ENCODE peak calls at places on chromosomes 6 and 20, in four cellular contexts. B, Z, T and R are unnamed samples.

GRCh38 chr20:62269378-62269777 is 31.1 kb downstream of the OSBPL2 start:
- DNase-seq in B (no peak), Z (no peak), T (no peak), R (no peak)

GRCh38 chr6:122838060-122838780 is 49.2 kb downstream of the SMPDL3A start:
- DNase-seq in B (no peak), Z (peak; percentile 10), T (no peak), R (no peak)

GRCh38 chr6:100833972-100834574 is 47.1 kb downstream of the ASCC3 start:
- DNase-seq in B (no peak), Z (no peak), T (no peak), R (no peak)

GRCh38 chr6:125254321-125254720 is 47.4 kb downstream of the HDDC2 start:
- DNase-seq in B (no peak), Z (no peak), T (no peak), R (no peak)

GRCh38 chr6:94099072-94099471 is 679.7 kb upstream of the EPHA7 start:
- DNase-seq in B (no peak), Z (no peak), T (no peak), R (no peak)

GRCh38 chr6:20454201-20454824 is 52.6 kb downstream of the E2F3 start:
- DNase-seq in B (no peak), Z (no peak), T (no peak), R (no peak)

GRCh38 chr6:28489366-28490190 is 26.0 kb downstream of the GPX6 start:
- DNase-seq in B (no peak), Z (peak; percentile 73), T (no peak), R (no peak)

GRCh38 chr6:142764306-142764705 is 180.7 kb downstream of the HIVEP2 start:
- DNase-seq in B (no peak), Z (no peak), T (no peak), R (no peak)

GRCh38 chr6:65545920-65546319 is 161.1 kb downstream of the EYS start:
- DNase-seq in B (no peak), Z (no peak), T (no peak), R (no peak)

GRCh38 chr20:23702021-23702420 is 13.2 kb upstream of the CST4 start:
- DNase-seq in B (no peak), Z (no peak), T (no peak), R (no peak)

GRCh38 chr6:30842754-30843610 is 41.3 kb upstream of the DDR1 start:
- DNase-seq in B (no peak), Z (no peak), T (no peak), R (no peak)

GRCh38 chr20:14142171-14142570 is 146.9 kb downstream of the MACROD2 start:
- DNase-seq in B (peak; percentile 0), Z (peak; percentile 58), T (no peak), R (no peak)

GRCh38 chr6:20340459-20340858 is 61.2 kb upstream of the E2F3 start:
- DNase-seq in B (no peak), Z (no peak), T (no peak), R (no peak)

GRCh38 chr20:58306421-58307261 is 2.9 kb upstream of the RAB22A start:
- DNase-seq in B (peak; percentile 24), Z (peak; percentile 10), T (no peak), R (peak; percentile 76)

GRCh38 chr6:164085086-164085485 is 670.6 kb downstream of the QKI start:
- DNase-seq in B (no peak), Z (no peak), T (no peak), R (no peak)
- H3K27ac ChIP-seq in B (no peak overlapping the region), Z (no peak overlapping the region), T (peak overlapping the region; percentile 96), R (no peak overlapping the region)

DNA sequence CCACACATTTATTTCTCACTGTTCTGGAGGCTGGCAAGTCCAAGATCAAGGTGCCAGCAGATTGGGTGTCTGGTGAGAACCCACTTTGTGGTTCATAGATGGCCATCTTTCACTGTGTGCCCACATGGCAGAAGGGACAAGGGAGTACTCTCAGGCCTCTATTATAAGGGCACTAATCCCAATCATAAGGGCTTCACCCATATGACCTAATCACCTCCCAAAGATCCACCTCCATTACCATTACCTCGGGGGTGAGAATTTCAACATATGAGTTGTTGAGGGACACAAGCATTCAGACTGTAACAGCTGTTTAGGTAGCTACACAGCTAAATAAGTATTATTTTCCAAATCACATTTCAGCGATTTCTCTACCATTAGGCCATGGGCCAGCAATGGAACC is 2.5 kb upstream of the PRND start:
- DNase-seq in B (no peak), Z (no peak), T (no peak), R (no peak)
- H3K27ac ChIP-seq in B (no peak overlapping the region), Z (no peak overlapping the region), T (no peak overlapping the region), R (no peak overlapping the region)

DNA sequence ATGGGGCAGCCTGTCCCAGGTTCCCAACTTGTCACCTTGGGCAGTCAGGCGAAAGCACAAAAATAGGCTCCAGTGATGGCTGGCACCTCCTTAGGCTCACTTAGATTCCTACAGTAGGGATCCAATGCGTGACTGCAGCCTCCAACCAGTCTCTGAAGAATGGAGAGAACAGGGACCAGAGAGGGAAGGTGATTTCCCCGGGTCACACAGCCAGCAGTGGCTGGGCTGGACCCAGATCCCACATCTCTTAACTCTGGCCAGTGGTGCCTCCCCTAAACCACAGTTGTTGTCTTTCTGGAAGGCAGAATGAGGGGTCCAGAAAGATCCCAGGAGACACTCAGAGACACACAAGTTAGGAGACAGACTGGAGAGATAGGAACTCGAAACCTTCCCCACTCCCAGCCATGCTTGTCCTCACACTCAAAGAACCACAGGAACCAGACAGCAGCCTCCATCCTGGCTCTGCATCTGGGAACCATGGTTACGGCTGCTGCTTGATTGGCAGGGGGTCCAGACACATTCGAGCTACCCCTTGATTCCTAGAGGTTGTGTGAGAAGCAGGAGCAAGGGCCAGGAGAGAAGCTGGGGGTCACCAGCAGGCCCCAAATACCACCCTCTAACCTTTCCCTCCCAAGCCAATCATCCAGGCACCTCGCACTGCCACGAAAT is 33.1 kb upstream of the SIRPA start:
- DNase-seq in B (no peak), Z (no peak), T (no peak), R (no peak)
- H3K27ac ChIP-seq in B (no peak overlapping the region), Z (no peak overlapping the region), T (no peak overlapping the region), R (peak overlapping the region; percentile 86)

GRCh38 chr20:31515775-31516107 is 1.5 kb downstream of the HM13 start:
- DNase-seq in B (peak; percentile 6), Z (no peak), T (no peak), R (no peak)

GRCh38 chr20:31517373-31517772 is 3.1 kb downstream of the HM13 start:
- DNase-seq in B (no peak), Z (peak; percentile 69), T (no peak), R (peak; percentile 12)

GRCh38 chr20:31515072-31515774 is 981 bp downstream of the HM13 start:
- DNase-seq in B (no peak), Z (no peak), T (no peak), R (no peak)

GRCh38 chr20:31516651-31517050 is 2.4 kb downstream of the HM13 start:
- DNase-seq in B (no peak), Z (no peak), T (no peak), R (no peak)

DNA sequence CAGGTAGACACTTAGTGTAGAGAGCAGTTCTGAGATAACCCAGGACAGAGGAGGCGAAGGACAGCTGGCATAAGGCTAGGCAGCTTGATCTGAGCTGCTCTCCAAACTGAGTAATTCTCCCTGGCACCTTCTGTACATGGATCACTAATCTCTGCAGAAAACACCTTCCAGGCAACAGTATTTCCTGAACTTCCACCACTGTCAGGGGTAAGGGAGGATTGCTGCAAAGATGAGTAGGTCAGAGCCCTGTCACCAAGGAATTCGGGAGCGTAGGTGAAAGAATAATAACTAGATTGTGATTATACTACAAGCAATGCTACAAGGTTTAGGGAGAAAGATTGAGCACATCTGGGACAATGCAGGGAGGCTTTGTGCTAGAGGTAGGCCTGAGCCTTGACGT is 1.9 kb downstream of the HM13 start:
- DNase-seq in B (no peak), Z (no peak), T (no peak), R (no peak)
- H3K27ac ChIP-seq in B (no peak overlapping the region), Z (peak overlapping the region; percentile 96), T (no peak overlapping the region), R (peak overlapping the region; percentile 66)

GRCh38 chr20:5887386-5887785 is 62.9 kb downstream of the TRMT6 start:
- DNase-seq in B (no peak), Z (no peak), T (no peak), R (no peak)

GRCh38 chr20:5881714-5882113 is 68.6 kb downstream of the TRMT6 start:
- DNase-seq in B (peak; percentile 9), Z (no peak), T (no peak), R (no peak)

GRCh38 chr20:5885866-5886265 is 64.5 kb downstream of the TRMT6 start:
- DNase-seq in B (no peak), Z (no peak), T (no peak), R (no peak)

GRCh38 chr20:5886788-5887187 is 63.5 kb downstream of the TRMT6 start:
- DNase-seq in B (no peak), Z (no peak), T (no peak), R (no peak)

DNA sequence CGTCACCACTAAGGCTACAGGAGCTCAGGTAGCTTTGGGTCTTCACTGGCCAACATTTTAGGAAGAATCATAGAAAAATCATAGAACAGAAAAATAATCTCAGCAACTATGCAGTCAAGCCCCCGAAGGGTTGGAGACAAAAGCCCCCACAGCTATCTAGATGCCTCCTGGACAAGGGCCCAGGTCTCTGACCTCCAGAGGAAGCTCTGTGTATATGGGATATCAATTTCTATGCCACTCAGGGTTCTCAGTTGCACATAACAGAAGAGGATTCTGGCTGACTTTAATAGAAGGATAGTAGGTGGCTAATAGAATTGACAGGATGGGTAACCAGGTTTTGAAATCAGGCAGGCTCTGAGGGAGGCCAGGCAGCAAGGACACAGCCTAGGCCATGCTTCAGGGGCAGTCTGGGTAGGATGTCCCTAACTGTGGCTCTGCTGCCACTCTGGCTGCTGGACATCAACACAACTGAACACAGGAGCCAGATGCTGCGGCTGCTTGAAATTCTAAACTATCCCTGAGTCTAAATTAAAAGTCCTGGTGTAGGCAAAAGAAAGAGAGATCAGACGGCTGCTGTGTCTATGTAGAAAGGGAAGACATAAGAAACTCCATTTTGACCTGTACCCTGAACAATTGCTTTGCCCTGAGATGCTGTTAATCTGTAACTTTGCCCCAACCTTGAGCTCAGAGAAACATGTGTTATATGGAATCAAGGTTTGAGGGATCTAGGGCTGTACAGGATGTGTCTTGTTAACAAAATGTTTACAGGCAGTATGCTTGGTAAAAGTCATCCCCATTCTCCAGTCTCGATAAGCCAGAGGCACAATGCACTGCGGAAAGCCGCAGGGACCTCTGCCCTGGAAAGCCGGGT is 65.6 kb downstream of the TRMT6 start:
- DNase-seq in B (no peak), Z (no peak), T (no peak), R (no peak)
- H3K27ac ChIP-seq in B (no peak overlapping the region), Z (no peak overlapping the region), T (peak overlapping the region; percentile 61), R (no peak overlapping the region)

GRCh38 chr6:3841066-3841454 is 8.1 kb upstream of the FAM50B start:
- DNase-seq in B (no peak), Z (no peak), T (no peak), R (no peak)

GRCh38 chr6:3841711-3842565 is 7.2 kb upstream of the FAM50B start:
- DNase-seq in B (no peak), Z (no peak), T (no peak), R (no peak)

GRCh38 chr6:3847521-3847920 is 1.7 kb upstream of the FAM50B start:
- DNase-seq in B (no peak), Z (no peak), T (no peak), R (no peak)

GRCh38 chr6:3843379-3844096 is 5.6 kb upstream of the FAM50B start:
- DNase-seq in B (no peak), Z (no peak), T (no peak), R (no peak)

DNA sequence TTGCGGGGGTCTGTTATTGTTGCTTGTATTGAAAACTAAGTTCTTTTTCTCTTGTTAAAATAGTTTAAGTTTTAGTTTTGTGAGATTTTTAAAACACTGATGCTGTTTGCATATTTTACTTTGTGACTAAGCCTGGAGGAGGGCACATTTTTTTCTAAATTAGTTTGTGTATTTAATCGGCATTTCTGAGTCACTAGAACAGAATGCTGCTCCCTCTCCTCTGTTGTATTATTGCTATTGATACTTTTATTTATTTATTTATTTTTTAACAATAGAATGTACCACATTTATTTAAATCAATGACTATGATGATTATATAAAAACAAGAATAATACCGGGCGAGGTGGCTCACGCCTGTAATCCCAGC is 5.1 kb upstream of the FAM50B start:
- DNase-seq in B (no peak), Z (no peak), T (no peak), R (no peak)
- H3K27ac ChIP-seq in B (no peak overlapping the region), Z (no peak overlapping the region), T (no peak overlapping the region), R (no peak overlapping the region)